ENCODE peak calls at places on chromosomes 12 and 14, in nine cellular contexts. H is Right ventricle myocardium superior; T is stimulated activated CD4-positive, alpha-beta T cell treated with anti-CD3 and anti-CD28 coated beads, TNF-alpha, amount 100 ng/mL, for 4 hours; L is type B pancreatic cell; F is GM23248; Y is mammary epithelial cell; X is spleen; R is ELR; U is RPMI7951. P is an unnamed sample.

GRCh38 chr12:115451785-115452736 is 768.1 kb upstream of the TBX3 start:
- DNase-seq in H (peak; percentile 64), T (no peak), L (no peak), F (peak; percentile 65), Y (no peak), X (no peak), R (peak; percentile 49), U (no peak), P (no peak)

GRCh38 chr12:132481771-132482745 is 7.9 kb upstream of the FBRSL1 start:
- DNase-seq in H (peak; percentile 47), T (no peak), L (no peak), F (no peak), Y (no peak), X (no peak), R (peak; percentile 31), U (no peak), P (no peak)

GRCh38 chr12:131407221-131408035 is 303.5 kb upstream of the SFSWAP start:
- DNase-seq in H (no peak), T (no peak), L (no peak), F (no peak), Y (no peak), X (peak; percentile 58), R (no peak), U (no peak), P (no peak)

GRCh38 chr12:32031109-32031508 is 71.9 kb downstream of the RESF1 start:
- DNase-seq in H (no peak), T (no peak), L (no peak), F (no peak), Y (no peak), X (no peak), R (no peak), U (no peak), P (no peak)

GRCh38 chr12:128570191-128571065 is 253.3 kb downstream of the SLC15A4 start:
- DNase-seq in H (no peak), T (no peak), L (no peak), F (no peak), Y (no peak), X (no peak), R (no peak), U (no peak), P (no peak)

GRCh38 chr14:76024211-76024907 is 38.8 kb downstream of the IFT43 start:
- DNase-seq in H (no peak), T (no peak), L (no peak), F (no peak), Y (no peak), X (no peak), R (no peak), U (no peak), P (no peak)

GRCh38 chr12:10811883-10812536 is 2.0 kb upstream of the TAS2R9 start:
- DNase-seq in H (no peak), T (no peak), L (no peak), F (no peak), Y (no peak), X (no peak), R (no peak), U (no peak), P (no peak)

GRCh38 chr14:103703433-103704385 is 11.5 kb downstream of the XRCC3 start:
- DNase-seq in H (peak; percentile 40), T (no peak), L (no peak), F (no peak), Y (no peak), X (peak; percentile 78), R (no peak), U (no peak), P (no peak)

GRCh38 chr14:22995889-22996611 is 13.7 kb upstream of the AJUBA start:
- DNase-seq in H (no peak), T (no peak), L (no peak), F (no peak), Y (no peak), X (no peak), R (no peak), U (no peak), P (no peak)

GRCh38 chr12:124663771-124664366 is 96.5 kb upstream of the NCOR2 start:
- DNase-seq in H (no peak), T (no peak), L (no peak), F (no peak), Y (no peak), X (no peak), R (no peak), U (peak; percentile 51), P (no peak)

GRCh38 chr14:57085801-57086200 is 182.9 kb downstream of the EXOC5 start:
- DNase-seq in H (no peak), T (no peak), L (no peak), F (no peak), Y (peak; percentile 16), X (no peak), R (no peak), U (no peak), P (no peak)

P was measured in osteocyte.